ENCODE peak calls at places on chromosome 20, in five cellular contexts. One of them, this sample, is unnamed.

GRCh38 chr20:12210591-12210990 is 292.9 kb downstream of the BTBD3 start:
- DNase-seq in NCI-H226: no peak
- DNase-seq in activated CD8-positive, alpha-beta memory T cell treated with anti-CD3 and anti-CD28 coated beads for 24 hours: no peak
- DNase-seq in heart right ventricle: no peak
- DNase-seq in HCEC 1CT: no peak
- DNase-seq in this sample: no peak

GRCh38 chr20:53360815-53361214 is 232.8 kb downstream of the ZNF217 start:
- DNase-seq in HCEC 1CT: no peak
- DNase-seq in activated CD8-positive, alpha-beta memory T cell treated with anti-CD3 and anti-CD28 coated beads for 24 hours: no peak
- DNase-seq in NCI-H226: no peak
- DNase-seq in heart right ventricle: no peak
- DNase-seq in this sample: no peak

GRCh38 chr20:41316009-41316408 is 1.5 kb downstream of the ZHX3 start:
- DNase-seq in NCI-H226: no peak
- DNase-seq in activated CD8-positive, alpha-beta memory T cell treated with anti-CD3 and anti-CD28 coated beads for 24 hours: no peak
- DNase-seq in HCEC 1CT: no peak
- DNase-seq in heart right ventricle: no peak
- DNase-seq in this sample: no peak

GRCh38 chr20:32285621-32286334 is 8.3 kb downstream of the KIF3B start:
- DNase-seq in heart right ventricle: no peak
- DNase-seq in NCI-H226: no peak
- DNase-seq in activated CD8-positive, alpha-beta memory T cell treated with anti-CD3 and anti-CD28 coated beads for 24 hours: peak; percentile 64
- DNase-seq in HCEC 1CT: no peak
- DNase-seq in this sample: no peak

GRCh38 chr20:16801919-16802651 is 53.9 kb downstream of the OTOR start:
- DNase-seq in heart right ventricle: peak; percentile 35
- DNase-seq in HCEC 1CT: peak; percentile 13
- DNase-seq in NCI-H226: no peak
- DNase-seq in activated CD8-positive, alpha-beta memory T cell treated with anti-CD3 and anti-CD28 coated beads for 24 hours: peak; percentile 81
- DNase-seq in this sample: peak; percentile 6

GRCh38 chr20:58718121-58718563 is 25.5 kb downstream of the NPEPL1 start:
- DNase-seq in activated CD8-positive, alpha-beta memory T cell treated with anti-CD3 and anti-CD28 coated beads for 24 hours: peak; percentile 40
- DNase-seq in HCEC 1CT: no peak
- DNase-seq in NCI-H226: no peak
- DNase-seq in heart right ventricle: no peak
- DNase-seq in this sample: no peak

GRCh38 chr20:43752561-43753301 is 25.9 kb upstream of the GTSF1L start:
- DNase-seq in NCI-H226: peak; percentile 74
- DNase-seq in HCEC 1CT: peak; percentile 94
- DNase-seq in heart right ventricle: no peak
- DNase-seq in activated CD8-positive, alpha-beta memory T cell treated with anti-CD3 and anti-CD28 coated beads for 24 hours: peak; percentile 71
- DNase-seq in this sample: no peak

GRCh38 chr20:34522969-34523871 is 7.0 kb downstream of the DYNLRB1 start:
- DNase-seq in activated CD8-positive, alpha-beta memory T cell treated with anti-CD3 and anti-CD28 coated beads for 24 hours: peak; percentile 72
- DNase-seq in HCEC 1CT: peak; percentile 49
- DNase-seq in NCI-H226: no peak
- DNase-seq in heart right ventricle: no peak
- DNase-seq in this sample: no peak

GRCh38 chr20:54292186-54292585 is 84.3 kb downstream of the PFDN4 start:
- DNase-seq in HCEC 1CT: peak; percentile 6
- DNase-seq in activated CD8-positive, alpha-beta memory T cell treated with anti-CD3 and anti-CD28 coated beads for 24 hours: no peak
- DNase-seq in heart right ventricle: no peak
- DNase-seq in NCI-H226: peak; percentile 42
- DNase-seq in this sample: no peak

GRCh38 chr20:3543901-3544507 is 73.2 kb downstream of the ATRN start:
- DNase-seq in activated CD8-positive, alpha-beta memory T cell treated with anti-CD3 and anti-CD28 coated beads for 24 hours: no peak
- DNase-seq in HCEC 1CT: no peak
- DNase-seq in NCI-H226: peak; percentile 81
- DNase-seq in heart right ventricle: no peak
- DNase-seq in this sample: no peak

GRCh38 chr20:845226-845868 is 11.8 kb downstream of the FAM110A start:
- DNase-seq in HCEC 1CT: no peak
- DNase-seq in NCI-H226: no peak
- DNase-seq in heart right ventricle: peak; percentile 23
- DNase-seq in activated CD8-positive, alpha-beta memory T cell treated with anti-CD3 and anti-CD28 coated beads for 24 hours: peak; percentile 68
- DNase-seq in this sample: no peak

GRCh38 chr20:41889125-41889870 is 271.1 kb upstream of the CHD6 start:
- DNase-seq in NCI-H226: no peak
- DNase-seq in heart right ventricle: no peak
- DNase-seq in HCEC 1CT: no peak
- DNase-seq in activated CD8-positive, alpha-beta memory T cell treated with anti-CD3 and anti-CD28 coated beads for 24 hours: no peak
- DNase-seq in this sample: peak; percentile 10

GRCh38 chr20:31862506-31862905 is 7.8 kb downstream of the DUSP15 start:
- DNase-seq in heart right ventricle: no peak
- DNase-seq in NCI-H226: no peak
- DNase-seq in activated CD8-positive, alpha-beta memory T cell treated with anti-CD3 and anti-CD28 coated beads for 24 hours: no peak
- DNase-seq in HCEC 1CT: no peak
- DNase-seq in this sample: no peak

GRCh38 chr20:62772994-62773858 is 23.0 kb upstream of the MRGBP start:
- DNase-seq in heart right ventricle: no peak
- DNase-seq in HCEC 1CT: no peak
- DNase-seq in activated CD8-positive, alpha-beta memory T cell treated with anti-CD3 and anti-CD28 coated beads for 24 hours: no peak
- DNase-seq in NCI-H226: no peak
- DNase-seq in this sample: no peak

GRCh38 chr20:26209171-26209941 is 512.7 kb upstream of the ZNF337 start:
- DNase-seq in HCEC 1CT: no peak
- DNase-seq in NCI-H226: no peak
- DNase-seq in activated CD8-positive, alpha-beta memory T cell treated with anti-CD3 and anti-CD28 coated beads for 24 hours: peak; percentile 59
- DNase-seq in heart right ventricle: peak; percentile 8
- DNase-seq in this sample: no peak

GRCh38 chr20:60057866-60058807 is 99.9 kb downstream of the CDH26 start:
- DNase-seq in activated CD8-positive, alpha-beta memory T cell treated with anti-CD3 and anti-CD28 coated beads for 24 hours: peak; percentile 74
- DNase-seq in NCI-H226: no peak
- DNase-seq in heart right ventricle: peak; percentile 57
- DNase-seq in HCEC 1CT: no peak
- DNase-seq in this sample: no peak

GRCh38 chr20:25287631-25288290 is 39.9 kb downstream of the PYGB start:
- DNase-seq in activated CD8-positive, alpha-beta memory T cell treated with anti-CD3 and anti-CD28 coated beads for 24 hours: no peak
- DNase-seq in heart right ventricle: no peak
- DNase-seq in NCI-H226: no peak
- DNase-seq in HCEC 1CT: no peak
- DNase-seq in this sample: no peak

GRCh38 chr20:48761023-48761785 is 66.6 kb downstream of the PREX1 start:
- DNase-seq in activated CD8-positive, alpha-beta memory T cell treated with anti-CD3 and anti-CD28 coated beads for 24 hours: peak; percentile 77
- DNase-seq in NCI-H226: no peak
- DNase-seq in HCEC 1CT: no peak
- DNase-seq in heart right ventricle: no peak
- DNase-seq in this sample: no peak

GRCh38 chr20:63618291-63618980 is 8.5 kb downstream of the GMEB2 start:
- DNase-seq in activated CD8-positive, alpha-beta memory T cell treated with anti-CD3 and anti-CD28 coated beads for 24 hours: no peak
- DNase-seq in heart right ventricle: no peak
- DNase-seq in HCEC 1CT: no peak
- DNase-seq in NCI-H226: no peak
- DNase-seq in this sample: no peak

GRCh38 chr20:56656632-56657031 is 27.5 kb downstream of the TFAP2C start:
- DNase-seq in activated CD8-positive, alpha-beta memory T cell treated with anti-CD3 and anti-CD28 coated beads for 24 hours: no peak
- DNase-seq in heart right ventricle: no peak
- DNase-seq in NCI-H226: no peak
- DNase-seq in HCEC 1CT: no peak
- DNase-seq in this sample: no peak

GRCh38 chr20:38985060-38985459 is 22.9 kb downstream of the DHX35 start:
- DNase-seq in activated CD8-positive, alpha-beta memory T cell treated with anti-CD3 and anti-CD28 coated beads for 24 hours: no peak
- DNase-seq in HCEC 1CT: peak; percentile 9
- DNase-seq in NCI-H226: no peak
- DNase-seq in heart right ventricle: no peak
- DNase-seq in this sample: no peak

GRCh38 chr20:1883986-1884385 is 11.2 kb upstream of the SIRPA start:
- DNase-seq in heart right ventricle: no peak
- DNase-seq in HCEC 1CT: no peak
- DNase-seq in activated CD8-positive, alpha-beta memory T cell treated with anti-CD3 and anti-CD28 coated beads for 24 hours: no peak
- DNase-seq in NCI-H226: no peak
- DNase-seq in this sample: no peak

GRCh38 chr20:38132156-38132909 is 32.7 kb downstream of the TGM2 start:
- DNase-seq in activated CD8-positive, alpha-beta memory T cell treated with anti-CD3 and anti-CD28 coated beads for 24 hours: no peak
- DNase-seq in heart right ventricle: no peak
- DNase-seq in HCEC 1CT: no peak
- DNase-seq in NCI-H226: no peak
- DNase-seq in this sample: no peak

GRCh38 chr20:61291166-61291829 is 39.2 kb downstream of the CDH4 start:
- DNase-seq in activated CD8-positive, alpha-beta memory T cell treated with anti-CD3 and anti-CD28 coated beads for 24 hours: no peak
- DNase-seq in HCEC 1CT: no peak
- DNase-seq in heart right ventricle: no peak
- DNase-seq in NCI-H226: no peak
- DNase-seq in this sample: no peak

GRCh38 chr20:34951652-34952051 is 4.0 kb downstream of the GSS start:
- DNase-seq in activated CD8-positive, alpha-beta memory T cell treated with anti-CD3 and anti-CD28 coated beads for 24 hours: no peak
- DNase-seq in HCEC 1CT: no peak
- DNase-seq in NCI-H226: no peak
- DNase-seq in heart right ventricle: peak; percentile 39
- DNase-seq in this sample: no peak

GRCh38 chr20:35009665-35010328 is 54.1 kb downstream of the MYH7B start:
- DNase-seq in activated CD8-positive, alpha-beta memory T cell treated with anti-CD3 and anti-CD28 coated beads for 24 hours: peak; percentile 50
- DNase-seq in HCEC 1CT: no peak
- DNase-seq in heart right ventricle: no peak
- DNase-seq in NCI-H226: no peak
- DNase-seq in this sample: no peak

GRCh38 chr20:34285450-34285849 is 17.7 kb downstream of the AHCY start:
- DNase-seq in NCI-H226: no peak
- DNase-seq in HCEC 1CT: no peak
- DNase-seq in activated CD8-positive, alpha-beta memory T cell treated with anti-CD3 and anti-CD28 coated beads for 24 hours: no peak
- DNase-seq in heart right ventricle: no peak
- DNase-seq in this sample: no peak

GRCh38 chr20:11332376-11332775 is 585.3 kb upstream of the BTBD3 start:
- DNase-seq in activated CD8-positive, alpha-beta memory T cell treated with anti-CD3 and anti-CD28 coated beads for 24 hours: no peak
- DNase-seq in NCI-H226: no peak
- DNase-seq in HCEC 1CT: no peak
- DNase-seq in heart right ventricle: no peak
- DNase-seq in this sample: no peak

GRCh38 chr20:25580711-25581110 is 4.6 kb downstream of the NINL start:
- DNase-seq in NCI-H226: no peak
- DNase-seq in HCEC 1CT: peak; percentile 7
- DNase-seq in activated CD8-positive, alpha-beta memory T cell treated with anti-CD3 and anti-CD28 coated beads for 24 hours: no peak
- DNase-seq in heart right ventricle: no peak
- DNase-seq in this sample: no peak

GRCh38 chr20:49892260-49893216 is 22.8 kb downstream of the SPATA2 start:
- DNase-seq in NCI-H226: no peak
- DNase-seq in activated CD8-positive, alpha-beta memory T cell treated with anti-CD3 and anti-CD28 coated beads for 24 hours: no peak
- DNase-seq in HCEC 1CT: no peak
- DNase-seq in heart right ventricle: peak; percentile 56
- DNase-seq in this sample: no peak

GRCh38 chr20:34579936-34580587 is 21.5 kb downstream of the MAP1LC3A start:
- DNase-seq in HCEC 1CT: no peak
- DNase-seq in activated CD8-positive, alpha-beta memory T cell treated with anti-CD3 and anti-CD28 coated beads for 24 hours: no peak
- DNase-seq in heart right ventricle: no peak
- DNase-seq in NCI-H226: peak; percentile 48
- DNase-seq in this sample: no peak

GRCh38 chr20:36074983-36075382 is 79.6 kb upstream of the EPB41L1 start:
- DNase-seq in activated CD8-positive, alpha-beta memory T cell treated with anti-CD3 and anti-CD28 coated beads for 24 hours: no peak
- DNase-seq in HCEC 1CT: no peak
- DNase-seq in heart right ventricle: no peak
- DNase-seq in NCI-H226: no peak
- DNase-seq in this sample: no peak

GRCh38 chr20:45114465-45115385 is at the start of gene WFDC5:
- DNase-seq in HCEC 1CT: no peak
- DNase-seq in heart right ventricle: no peak
- DNase-seq in activated CD8-positive, alpha-beta memory T cell treated with anti-CD3 and anti-CD28 coated beads for 24 hours: no peak
- DNase-seq in NCI-H226: no peak
- DNase-seq in this sample: no peak

This sample was measured in LNCaP clone FGC.